ENCODE peak calls at places on chromosomes 2 and 18, in six cellular contexts. B is GM23338, D is adrenal gland, C is pancreas, O is HCT116, Y is SJCRH30. P is an unnamed sample. For H3K4me1 and H3K27me3, the result is how much of the 10 kb centered on the place peaks cover.

GRCh38 chr18:2901405-2901989 is 54.7 kb downstream of the EMILIN2 start:
- DNase-seq in C (no peak), Y (no peak), O (no peak), B (no peak), D (no peak), P (no peak)

GRCh38 chr2:46297546-46298271 is 502 bp downstream of the EPAS1 start:
- DNase-seq in C (peak), O (no peak), B (peak), Y (no peak), D (peak), P (peak)

GRCh38 chr18:56285387-56286055 is 352.9 kb downstream of the TXNL1 start:
- DNase-seq in D (no peak), C (no peak), B (no peak), Y (no peak), O (no peak), P (no peak)

GRCh38 chr18:22699629-22700028 is 233.5 kb upstream of the RBBP8 start:
- DNase-seq in B (no peak), D (no peak), Y (no peak), O (no peak), C (no peak), P (no peak)

GRCh38 chr2:58757971-58758370 is 516.8 kb upstream of the FANCL start:
- DNase-seq in Y (no peak), D (no peak), C (no peak), O (no peak), B (no peak), P (no peak)

GRCh38 chr2:3522851-3523481 is 3.6 kb upstream of the ADI1 start:
- DNase-seq in C (no peak), O (no peak), D (no peak), B (no peak), Y (no peak), P (no peak)

GRCh38 chr2:24919100-24919976 is 699 bp downstream of the ADCY3 start:
- DNase-seq in B (peak), O (no peak), C (no peak), D (no peak), Y (peak), P (peak)

GRCh38 chr2:59584958-59585357 is 968.5 kb downstream of the BCL11A start:
- DNase-seq in D (no peak), B (peak), C (no peak), Y (peak), O (no peak), P (no peak)

GRCh38 chr2:160940699-160941098 is 219.5 kb upstream of the TANK start:
- DNase-seq in D (no peak), O (no peak), Y (no peak), B (no peak), C (no peak), P (no peak)

GRCh38 chr2:240997856-240998705 is at the start of gene SNED1:
- DNase-seq in D (peak), B (peak), Y (peak), O (peak), C (peak), P (no peak)

GRCh38 chr2:234136461-234136860 is 86.0 kb downstream of the SPP2 start:
- DNase-seq in D (no peak), C (no peak), Y (no peak), O (no peak), B (peak), P (peak)

GRCh38 chr2:213234641-213235040 is 49.6 kb upstream of the SPAG16 start:
- DNase-seq in C (no peak), B (peak), D (no peak), O (no peak), Y (no peak), P (no peak)
- H3K4me1 ChIP-seq in C (under half), B (under half), D (under half), O (under half), Y (under half), P (under half)

DNA sequence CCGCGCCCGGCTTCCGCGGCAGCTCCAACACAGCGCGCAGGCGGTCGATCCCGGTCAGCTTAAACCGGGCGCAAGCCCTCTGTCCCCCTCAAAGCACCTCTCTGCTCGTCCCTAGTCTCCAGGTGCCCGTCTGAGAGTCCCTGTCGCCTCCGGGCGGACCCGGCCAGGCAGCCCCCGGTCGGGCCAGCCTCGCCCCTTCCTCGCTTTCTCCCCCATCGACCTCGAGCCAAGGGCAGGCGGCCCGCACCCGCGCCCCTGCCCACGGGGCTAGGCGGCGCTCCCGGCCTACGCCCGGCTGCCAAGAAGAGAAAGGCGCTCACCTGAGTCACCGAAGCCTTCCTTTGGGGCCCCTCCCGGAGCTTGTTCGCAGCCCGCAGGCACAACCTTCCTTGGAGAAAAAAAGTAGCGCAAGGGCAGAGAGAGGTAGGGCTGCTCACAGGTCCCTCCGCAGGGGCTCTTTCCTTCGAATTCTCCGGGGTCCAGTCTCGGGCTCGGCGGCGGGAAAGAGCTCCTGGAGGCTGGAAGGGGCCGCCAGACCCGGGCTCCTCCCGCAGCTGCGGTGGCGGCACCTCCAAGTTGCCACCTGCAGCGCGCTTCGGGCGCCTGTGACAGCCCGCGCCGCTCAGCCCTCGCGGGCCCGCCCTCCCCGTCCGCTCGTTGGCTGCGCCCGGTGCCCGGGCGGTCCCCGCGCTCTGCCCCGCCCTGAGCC is 86.4 kb upstream of the EPB41L3 start:
- DNase-seq in D (peak), Y (no peak), O (no peak), B (peak), C (peak), P (peak)
- H3K27me3 ChIP-seq in D (under half), Y (under half), O (under half), B (half or more), C (under half), P (half or more)

GRCh38 chr2:150466770-150467640 is 20.5 kb downstream of the RND3 start:
- DNase-seq in O (no peak), D (no peak), C (no peak), Y (no peak), B (no peak), P (peak)

GRCh38 chr2:150469706-150470105 is 17.8 kb downstream of the RND3 start:
- DNase-seq in B (no peak), O (no peak), Y (no peak), C (no peak), D (no peak), P (peak)

GRCh38 chr2:150465703-150466569 is 21.5 kb downstream of the RND3 start:
- DNase-seq in Y (no peak), O (no peak), B (no peak), C (no peak), D (no peak), P (peak)

GRCh38 chr2:150468350-150468960 is 19.0 kb downstream of the RND3 start:
- DNase-seq in B (no peak), C (no peak), Y (no peak), O (no peak), D (no peak), P (peak)

GRCh38 chr2:150467641-150467963 is 19.9 kb downstream of the RND3 start:
- DNase-seq in C (no peak), Y (no peak), B (no peak), O (no peak), D (no peak), P (peak)
- H3K4me1 ChIP-seq in C (under half), Y (under half), B (under half), O (under half), D (under half), P (under half)

GRCh38 chr2:158253170-158253569 is 151.5 kb downstream of the UPP2 start:
- DNase-seq in C (no peak), Y (no peak), O (no peak), B (no peak), D (no peak), P (no peak)
- H3K27me3 ChIP-seq in C (under half), Y (under half), O (under half), B (under half), D (under half), P (under half)

GRCh38 chr2:119638891-119639539 is 40.0 kb upstream of the TMEM177 start:
- DNase-seq in Y (no peak), C (no peak), O (no peak), D (no peak), B (peak), P (no peak)

GRCh38 chr2:119637371-119637770 is 41.6 kb upstream of the TMEM177 start:
- DNase-seq in B (no peak), C (no peak), D (no peak), Y (no peak), O (no peak), P (no peak)

GRCh38 chr2:119644186-119644585 is 34.8 kb upstream of the TMEM177 start:
- DNase-seq in C (no peak), Y (no peak), D (no peak), B (no peak), O (no peak), P (no peak)

GRCh38 chr2:119641562-119642258 is 37.3 kb upstream of the TMEM177 start:
- DNase-seq in C (peak), Y (peak), O (peak), B (peak), D (peak), P (peak)

GRCh38 chr2:119638246-119638645 is 40.8 kb upstream of the TMEM177 start:
- DNase-seq in C (no peak), D (no peak), O (no peak), B (no peak), Y (no peak), P (no peak)
- H3K4me1 ChIP-seq in C (under half), D (under half), O (under half), B (under half), Y (under half), P (under half)

GRCh38 chr18:48050176-48050575 is 119.7 kb upstream of the SMAD2 start:
- DNase-seq in O (no peak), B (no peak), Y (no peak), D (no peak), C (no peak), P (no peak)

GRCh38 chr18:48049757-48050156 is 119.3 kb upstream of the SMAD2 start:
- DNase-seq in D (no peak), C (no peak), Y (no peak), B (no peak), O (no peak), P (no peak)

GRCh38 chr18:48052845-48053244 is 122.4 kb upstream of the SMAD2 start:
- DNase-seq in D (no peak), Y (no peak), B (no peak), O (no peak), C (no peak), P (no peak)

GRCh38 chr18:48053881-48054586 is 123.6 kb upstream of the SMAD2 start:
- DNase-seq in O (no peak), C (no peak), D (no peak), B (no peak), Y (no peak), P (no peak)

DNA sequence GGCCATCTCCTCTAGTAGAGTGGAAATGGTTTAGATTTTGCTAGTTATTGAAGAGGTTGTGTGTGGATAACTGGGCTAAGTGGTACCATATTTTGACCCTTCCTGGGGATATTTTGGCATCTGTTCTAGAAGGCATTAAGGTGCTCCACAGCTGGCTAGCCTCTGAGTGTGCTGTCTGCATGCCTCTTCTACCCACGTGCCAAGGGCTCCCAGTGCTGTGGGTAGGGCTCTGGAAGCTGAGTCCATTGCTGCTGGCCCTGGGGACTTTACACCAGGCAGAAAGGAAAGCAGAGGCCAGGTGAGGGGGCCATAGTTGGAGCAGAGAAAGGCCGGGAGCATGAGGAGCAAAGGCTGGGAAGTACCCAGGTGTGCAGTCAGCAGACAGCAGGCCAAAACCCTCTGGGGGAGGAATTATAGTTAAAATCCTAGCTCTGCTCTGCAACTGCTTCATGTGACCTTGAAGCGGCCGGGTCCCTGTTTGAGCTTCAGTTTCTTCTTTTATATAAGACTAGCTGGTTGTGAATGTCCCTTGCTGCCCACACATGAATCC is 121.9 kb upstream of the SMAD2 start:
- DNase-seq in O (no peak), D (no peak), B (no peak), C (no peak), Y (no peak), P (no peak)
- H3K27me3 ChIP-seq in O (under half), D (under half), B (under half), C (under half), Y (under half), P (under half)

P was measured in foreskin keratinocyte.